ENCODE peak calls at places on chromosome 21, in six cellular contexts. P, T, K, B, G and C are unnamed samples.

GRCh38 chr21:43893536-43894205 is 28.6 kb downstream of the AGPAT3 start:
- DNase-seq in P (no peak), T (peak; percentile 59), K (peak; percentile 91), B (no peak), G (no peak), C (no peak)

GRCh38 chr21:38938343-38938742 is 132.6 kb downstream of the ETS2 start:
- DNase-seq in P (peak; percentile 33), T (no peak), K (peak; percentile 9), B (peak; percentile 10), G (peak; percentile 64), C (peak; percentile 58)

GRCh38 chr21:34522284-34522683 is 10.3 kb upstream of the KCNE1 start:
- DNase-seq in P (no peak), T (no peak), K (no peak), B (no peak), G (no peak), C (no peak)

GRCh38 chr21:38140192-38140905 is 116.4 kb upstream of the KCNJ15 start:
- DNase-seq in P (peak; percentile 78), T (peak; percentile 47), K (peak; percentile 2), B (no peak), G (peak; percentile 36), C (peak; percentile 87)

GRCh38 chr21:44833663-44834062 is 15.8 kb upstream of the SUMO3 start:
- DNase-seq in P (no peak), T (no peak), K (no peak), B (no peak), G (no peak), C (no peak)

GRCh38 chr21:41768371-41769042 is 1.7 kb upstream of the RIPK4 start:
- DNase-seq in P (peak; percentile 52), T (peak; percentile 79), K (peak; percentile 67), B (peak; percentile 33), G (peak; percentile 92), C (peak; percentile 62)

GRCh38 chr21:44517175-44517899 is 22.7 kb downstream of the KRTAP10-1 start:
- DNase-seq in P (peak; percentile 99), T (peak; percentile 45), K (peak; percentile 11), B (no peak), G (peak; percentile 6), C (peak; percentile 98)

GRCh38 chr21:44300262-44300959 is 558 bp downstream of the PFKL start:
- DNase-seq in P (no peak), T (peak; percentile 19), K (peak; percentile 60), B (peak; percentile 32), G (peak; percentile 63), C (peak; percentile 36)

GRCh38 chr21:26686278-26686677 is 113.2 kb upstream of the CYYR1 start:
- DNase-seq in P (peak; percentile 19), T (peak; percentile 18), K (peak; percentile 12), B (peak; percentile 24), G (peak; percentile 58), C (peak; percentile 10)

GRCh38 chr21:43966946-43967512 is 45.1 kb upstream of the TRAPPC10 start:
- DNase-seq in P (no peak), T (no peak), K (no peak), B (no peak), G (no peak), C (no peak)

GRCh38 chr21:43273708-43274021 is 104.9 kb downstream of the CRYAA start:
- DNase-seq in P (no peak), T (no peak), K (no peak), B (no peak), G (no peak), C (no peak)

GRCh38 chr21:38930838-38931237 is 125.1 kb downstream of the ETS2 start:
- DNase-seq in P (no peak), T (peak; percentile 77), K (no peak), B (no peak), G (peak; percentile 69), C (no peak)

GRCh38 chr21:45320261-45320990 is 32.7 kb upstream of the POFUT2 start:
- DNase-seq in P (peak; percentile 31), T (no peak), K (no peak), B (no peak), G (peak; percentile 41), C (no peak)

GRCh38 chr21:14989359-14989758 is 75.4 kb downstream of the NRIP1 start:
- DNase-seq in P (no peak), T (peak; percentile 68), K (peak; percentile 19), B (no peak), G (no peak), C (no peak)

GRCh38 chr21:21010228-21010627 is 12.0 kb downstream of the NCAM2 start:
- DNase-seq in P (no peak), T (no peak), K (no peak), B (no peak), G (no peak), C (no peak)

GRCh38 chr21:38525454-38525853 is 27.2 kb upstream of the ERG start:
- DNase-seq in P (no peak), T (no peak), K (no peak), B (no peak), G (no peak), C (no peak)

GRCh38 chr21:46253610-46254124 is 25.1 kb upstream of the LSS start:
- DNase-seq in P (no peak), T (peak; percentile 40), K (peak; percentile 8), B (peak; percentile 70), G (no peak), C (no peak)

GRCh38 chr21:31781737-31782136 is 49.8 kb upstream of the SCAF4 start:
- DNase-seq in P (no peak), T (peak; percentile 83), K (no peak), B (no peak), G (peak; percentile 16), C (peak; percentile 27)

GRCh38 chr21:45248301-45248892 is 39.3 kb downstream of the POFUT2 start:
- DNase-seq in P (no peak), T (no peak), K (no peak), B (no peak), G (no peak), C (no peak)

GRCh38 chr21:45052960-45053359 is 21.4 kb upstream of the ADARB1 start:
- DNase-seq in P (no peak), T (no peak), K (no peak), B (no peak), G (no peak), C (no peak)

GRCh38 chr21:38712076-38712475 is 93.7 kb upstream of the ETS2 start:
- DNase-seq in P (peak; percentile 82), T (peak; percentile 55), K (peak; percentile 60), B (no peak), G (peak; percentile 57), C (peak; percentile 34)

GRCh38 chr21:42228709-42229220 is 9.8 kb downstream of the ABCG1 start:
- DNase-seq in P (no peak), T (no peak), K (no peak), B (no peak), G (no peak), C (no peak)

GRCh38 chr21:36603221-36603620 is 95.7 kb upstream of the SIM2 start:
- DNase-seq in P (no peak), T (no peak), K (no peak), B (peak; percentile 4), G (no peak), C (no peak)

GRCh38 chr21:45768741-45769049 is 125.2 kb downstream of the PCBP3 start:
- DNase-seq in P (no peak), T (no peak), K (no peak), B (no peak), G (no peak), C (no peak)

GRCh38 chr21:36229181-36229580 is 72.6 kb downstream of the DOP1B start:
- DNase-seq in P (no peak), T (no peak), K (no peak), B (no peak), G (no peak), C (no peak)

GRCh38 chr21:25903599-25903998 is 168.8 kb downstream of the GABPA start:
- DNase-seq in P (no peak), T (no peak), K (no peak), B (no peak), G (no peak), C (no peak)

GRCh38 chr21:36804867-36805611 is 106.1 kb downstream of the SIM2 start:
- DNase-seq in P (no peak), T (no peak), K (no peak), B (no peak), G (no peak), C (no peak)

GRCh38 chr21:38289697-38290096 is 32.9 kb downstream of the KCNJ15 start:
- DNase-seq in P (no peak), T (peak; percentile 100), K (peak; percentile 62), B (no peak), G (peak; percentile 98), C (no peak)

GRCh38 chr21:41673596-41674335 is 93.1 kb downstream of the RIPK4 start:
- DNase-seq in P (no peak), T (no peak), K (no peak), B (no peak), G (no peak), C (no peak)

GRCh38 chr21:43004926-43005325 is 30.6 kb downstream of the PKNOX1 start:
- DNase-seq in P (no peak), T (no peak), K (no peak), B (no peak), G (no peak), C (no peak)

GRCh38 chr21:45388011-45388521 is 16.9 kb upstream of the COL18A1 start:
- DNase-seq in P (no peak), T (no peak), K (no peak), B (no peak), G (no peak), C (no peak)